ENCODE peak calls at places on chromosomes 7 and 10, in five cellular contexts. O is WERI-Rb-1, R is gastrocnemius medialis, K is bronchial epithelial cell, Z is tibial nerve. P is an unnamed sample.

GRCh38 chr7:16504019-16504418 is 22.6 kb upstream of the LRRC72 start:
- DNase-seq in O (no peak), R (no peak), K (peak; percentile 18), Z (no peak), P (no peak)

GRCh38 chr10:68176797-68177196 is 55.1 kb downstream of the ATOH7 start:
- DNase-seq in O (no peak), R (no peak), K (no peak), Z (no peak), P (no peak)

GRCh38 chr10:74900297-74900696 is 73.9 kb downstream of the KAT6B start:
- DNase-seq in O (no peak), R (peak; percentile 20), K (no peak), Z (no peak), P (no peak)

GRCh38 chr7:150986099-150986512 is 4.7 kb upstream of the NOS3 start:
- DNase-seq in O (peak; percentile 82), R (no peak), K (peak; percentile 37), Z (peak; percentile 25), P (no peak)

GRCh38 chr10:121631296-121631695 is 33.1 kb upstream of the FGFR2 start:
- DNase-seq in O (no peak), R (no peak), K (peak; percentile 56), Z (no peak), P (no peak)

GRCh38 chr7:44323381-44324203 is 1.8 kb downstream of the CAMK2B start:
- DNase-seq in O (no peak), R (no peak), K (no peak), Z (no peak), P (no peak)

GRCh38 chr10:2121944-2122343 is 384.6 kb upstream of the ADARB2 start:
- DNase-seq in O (no peak), R (no peak), K (no peak), Z (no peak), P (no peak)

GRCh38 chr7:17456541-17456940 is 158.1 kb downstream of the AHR start:
- DNase-seq in O (no peak), R (no peak), K (no peak), Z (no peak), P (no peak)

GRCh38 chr10:18651324-18652007 is at the start of gene NSUN6:
- DNase-seq in O (peak; percentile 73), R (peak; percentile 83), K (peak; percentile 84), Z (peak; percentile 81), P (peak; percentile 64)

GRCh38 chr7:302054-302992 is 12.4 kb downstream of the FOXL3 start:
- DNase-seq in O (no peak), R (no peak), K (no peak), Z (no peak), P (no peak)

GRCh38 chr10:129744896-129745750 is 219.0 kb downstream of the EBF3 start:
- DNase-seq in O (no peak), R (no peak), K (no peak), Z (no peak), P (peak; percentile 35)

GRCh38 chr10:85612378-85612775 is 754.2 kb downstream of the GRID1 start:
- DNase-seq in O (no peak), R (no peak), K (no peak), Z (no peak), P (no peak)

GRCh38 chr10:131729938-131730660 is 170.7 kb upstream of the PPP2R2D start:
- DNase-seq in O (no peak), R (no peak), K (no peak), Z (no peak), P (peak; percentile 59)

GRCh38 chr7:95376632-95377380 is 19.4 kb downstream of the PON3 start:
- DNase-seq in O (no peak), R (no peak), K (peak; percentile 11), Z (no peak), P (no peak)

GRCh38 chr10:69960606-69961167 is 92.0 kb upstream of the MACROH2A2 start:
- DNase-seq in O (no peak), R (no peak), K (no peak), Z (no peak), P (no peak)

GRCh38 chr7:119895320-119895719 is 377.7 kb upstream of the KCND2 start:
- DNase-seq in O (no peak), R (no peak), K (no peak), Z (no peak), P (no peak)

GRCh38 chr7:100852048-100852872 is at the start of gene SLC12A9:
- DNase-seq in O (peak; percentile 86), R (peak; percentile 76), K (peak; percentile 75), Z (peak; percentile 85), P (peak; percentile 93)

GRCh38 chr7:95886501-95887090 is 114.2 kb downstream of the DYNC1I1 start:
- DNase-seq in O (no peak), R (no peak), K (peak; percentile 67), Z (no peak), P (no peak)

DNA sequence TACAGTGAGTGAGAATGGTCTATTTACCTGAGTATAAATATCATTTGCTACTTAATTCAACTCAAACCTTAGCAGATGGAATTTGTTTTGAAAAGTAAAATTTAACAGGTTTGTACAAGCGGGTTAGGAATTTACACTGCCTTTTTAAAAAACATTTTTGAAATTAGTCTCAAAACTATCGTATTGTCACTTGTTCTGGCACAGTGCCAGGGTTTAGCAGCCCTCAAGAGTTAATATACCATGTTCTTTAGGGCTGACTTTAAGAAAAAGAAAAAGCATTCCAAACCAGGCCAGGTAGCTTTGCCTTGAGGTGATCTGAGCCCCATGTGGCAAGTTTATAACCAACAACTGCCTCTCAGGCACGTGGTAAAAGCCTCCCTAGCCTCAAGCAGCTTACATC is 17.8 kb downstream of the CCNJ start:
- DNase-seq in O (no peak), R (no peak), K (no peak), Z (no peak), P (no peak)
- H3K4me3 ChIP-seq in O (no peak overlapping the region), R (no peak overlapping the region), K (no peak overlapping the region), Z (no peak overlapping the region), P (no peak overlapping the region)

GRCh38 chr10:99981581-99982199 is 28.1 kb downstream of the DNMBP start:
- DNase-seq in O (no peak), R (no peak), K (no peak), Z (no peak), P (no peak)

GRCh38 chr10:99982728-99983127 is 27.0 kb downstream of the DNMBP start:
- DNase-seq in O (no peak), R (no peak), K (no peak), Z (no peak), P (no peak)

GRCh38 chr10:99984635-99985034 is 25.1 kb downstream of the DNMBP start:
- DNase-seq in O (no peak), R (no peak), K (no peak), Z (no peak), P (no peak)

GRCh38 chr10:99984201-99984600 is 25.5 kb downstream of the DNMBP start:
- DNase-seq in O (no peak), R (no peak), K (peak; percentile 99), Z (no peak), P (no peak)

DNA sequence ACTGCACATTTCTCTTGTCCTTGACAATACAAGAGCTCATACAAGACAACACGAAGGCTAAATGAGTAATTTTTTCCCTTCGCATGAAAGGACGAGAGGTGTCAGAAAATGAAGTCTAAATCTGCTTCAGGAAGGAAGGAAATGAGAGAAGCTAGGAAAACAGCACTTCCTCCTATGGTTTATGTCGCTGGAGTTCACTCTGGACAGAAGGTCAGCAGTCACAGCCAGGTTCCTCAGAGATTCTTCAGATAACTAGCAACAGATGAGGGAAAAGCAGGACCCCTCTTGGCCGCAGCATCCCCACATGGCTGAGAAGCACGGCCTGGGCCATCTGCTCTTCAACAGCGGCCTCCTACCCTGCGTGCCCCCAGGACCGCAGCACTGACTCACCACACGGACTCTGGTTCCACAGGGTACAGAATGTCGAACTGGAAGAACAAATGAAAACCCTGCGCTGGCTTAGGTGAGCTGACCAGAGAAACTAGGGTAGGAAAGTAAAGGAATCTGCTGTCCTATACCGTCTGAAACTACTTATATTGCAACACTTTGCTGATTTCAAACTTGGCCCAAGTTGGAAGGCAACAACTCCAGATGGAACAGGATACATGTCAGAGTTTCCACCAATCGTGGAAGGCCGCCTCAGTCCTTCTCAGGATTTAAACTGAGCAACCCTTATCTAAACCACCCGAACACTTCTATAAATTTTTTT is 26.3 kb downstream of the DNMBP start:
- DNase-seq in O (peak; percentile 37), R (peak; percentile 27), K (peak; percentile 33), Z (peak; percentile 29), P (no peak)
- H3K4me3 ChIP-seq in O (no peak overlapping the region), R (peak overlapping the region; percentile 7), K (no peak overlapping the region), Z (peak overlapping the region; percentile 6), P (no peak overlapping the region)

GRCh38 chr7:116354546-116355422 is 144.4 kb downstream of the TES start:
- DNase-seq in O (no peak), R (no peak), K (peak; percentile 98), Z (no peak), P (no peak)
- H3K4me3 ChIP-seq in O (no peak overlapping the region), R (peak overlapping the region; percentile 12), K (no peak overlapping the region), Z (peak overlapping the region; percentile 3), P (peak overlapping the region; percentile 39)

GRCh38 chr10:102436312-102436711 is 3.9 kb upstream of the CUEDC2 start:
- DNase-seq in O (no peak), R (no peak), K (no peak), Z (no peak), P (no peak)
- H3K4me3 ChIP-seq in O (no peak overlapping the region), R (no peak overlapping the region), K (no peak overlapping the region), Z (no peak overlapping the region), P (no peak overlapping the region)

DNA sequence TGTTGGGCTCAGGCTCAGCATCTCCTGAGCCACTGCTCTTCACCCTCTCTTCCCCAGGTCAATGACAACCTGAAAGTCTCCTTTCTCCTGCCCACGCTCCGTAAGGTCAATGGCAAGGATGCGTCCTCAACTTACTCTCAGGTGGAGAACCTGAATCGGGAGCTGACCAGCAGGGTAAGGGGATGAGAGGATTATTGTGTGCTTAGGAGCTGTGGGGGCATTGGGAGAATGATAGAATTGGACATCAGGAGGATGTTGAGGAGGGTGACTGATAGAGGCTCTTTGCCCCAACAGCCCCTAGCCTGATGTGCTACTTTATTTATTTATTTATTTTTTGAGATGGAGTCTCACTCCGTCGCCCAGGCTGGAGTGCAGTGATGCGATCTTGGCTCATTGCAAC is 1.3 kb downstream of the LRWD1 start:
- DNase-seq in O (no peak), R (no peak), K (no peak), Z (no peak), P (no peak)
- H3K4me3 ChIP-seq in O (no peak overlapping the region), R (no peak overlapping the region), K (no peak overlapping the region), Z (peak overlapping the region; percentile 65), P (no peak overlapping the region)

P was measured in ascending aorta.